ENCODE peak calls at places on chromosome 4, in nine cellular contexts. F is endothelial cell of umbilical vein, D is suprapubic skin, B is transverse colon, W is IMR-90, V is aorta, U is HepG2, N is right atrium auricular region, G is tibial nerve. K is an unnamed sample.

GRCh38 chr4:37431417-37431743 is 186.8 kb downstream of the NWD2 start:
- DNase-seq in V (no peak), U (peak; percentile 87), G (no peak), D (no peak), N (no peak), B (no peak), F (no peak), W (no peak), K (no peak)

GRCh38 chr4:31086771-31087330 is 366.7 kb downstream of the PCDH7 start:
- DNase-seq in D (no peak), F (peak; percentile 36), G (no peak), U (no peak), V (no peak), W (no peak), B (no peak), N (no peak), K (no peak)

GRCh38 chr4:173934933-173935620 is 348.4 kb downstream of the FBXO8 start:
- DNase-seq in G (no peak), F (no peak), U (no peak), V (no peak), W (no peak), D (no peak), B (no peak), N (no peak), K (no peak)

GRCh38 chr4:184329235-184330007 is 111.7 kb upstream of the ENPP6 start:
- DNase-seq in V (no peak), G (no peak), D (no peak), N (peak; percentile 54), F (no peak), U (no peak), W (no peak), B (peak; percentile 60), K (no peak)

GRCh38 chr4:30718889-30719252 is 1.3 kb upstream of the PCDH7 start:
- DNase-seq in B (no peak), G (no peak), W (peak; percentile 48), V (peak; percentile 53), U (no peak), D (no peak), F (peak; percentile 60), N (no peak), K (no peak)

GRCh38 chr4:11512861-11513260 is 84.2 kb upstream of the HS3ST1 start:
- DNase-seq in F (no peak), G (no peak), V (no peak), N (no peak), B (no peak), W (no peak), D (no peak), U (no peak), K (no peak)

GRCh38 chr4:14387647-14388046 is 614.6 kb upstream of the CPEB2 start:
- DNase-seq in W (no peak), D (no peak), F (no peak), B (no peak), G (no peak), U (no peak), V (no peak), N (no peak), K (no peak)

GRCh38 chr4:20829958-20830357 is 129.7 kb downstream of the PACRGL start:
- DNase-seq in B (no peak), G (no peak), V (no peak), N (no peak), U (no peak), W (peak; percentile 6), F (peak; percentile 54), D (no peak), K (no peak)

GRCh38 chr4:41882622-41883347 is 52.4 kb upstream of the TMEM33 start:
- DNase-seq in W (peak; percentile 23), B (no peak), F (peak; percentile 35), V (no peak), G (peak; percentile 21), N (no peak), U (no peak), D (no peak), K (no peak)

GRCh38 chr4:82362565-82362964 is 11.2 kb downstream of the HNRNPD start:
- DNase-seq in D (no peak), F (no peak), B (no peak), G (no peak), W (no peak), V (no peak), N (no peak), U (no peak), K (no peak)

GRCh38 chr4:3657917-3658913 is 108.0 kb upstream of the ADRA2C start:
- DNase-seq in W (peak; percentile 90), V (peak; percentile 84), F (no peak), U (no peak), N (no peak), D (no peak), G (no peak), B (no peak), K (no peak)

GRCh38 chr4:3709846-3710441 is 56.2 kb upstream of the ADRA2C start:
- DNase-seq in F (no peak), B (no peak), N (no peak), U (no peak), G (no peak), V (no peak), D (peak; percentile 42), W (no peak), K (no peak)

GRCh38 chr4:122500852-122501501 is 44.5 kb upstream of the IL2 start:
- DNase-seq in B (no peak), U (no peak), D (no peak), N (no peak), F (peak; percentile 75), V (no peak), W (no peak), G (no peak), K (no peak)

GRCh38 chr4:52833941-52834525 is 28.1 kb upstream of the RASL11B start:
- DNase-seq in D (no peak), B (no peak), W (peak; percentile 25), F (no peak), N (no peak), V (no peak), G (no peak), U (no peak), K (no peak)

GRCh38 chr4:176193898-176194297 is 1.5 kb downstream of the SPATA4 start:
- DNase-seq in W (peak; percentile 94), B (no peak), U (no peak), N (no peak), F (peak; percentile 43), D (no peak), V (no peak), G (no peak), K (no peak)

GRCh38 chr4:17623451-17624001 is 9.1 kb downstream of the MED28 start:
- DNase-seq in W (peak; percentile 68), F (no peak), G (no peak), V (no peak), B (no peak), N (no peak), U (no peak), D (no peak), K (no peak)
- H3K36me3 ChIP-seq in W (peaks cover 57% of the 10 kb centered on the region), F (peaks cover 51% of the 10 kb centered on the region), G (peaks cover 47% of the 10 kb centered on the region), V (peaks cover 11% of the 10 kb centered on the region), B (peaks cover 3% of the 10 kb centered on the region), N (peaks cover 85% of the 10 kb centered on the region), U (peaks cover 93% of the 10 kb centered on the region), D (peaks cover 94% of the 10 kb centered on the region), K (peaks cover 84% of the 10 kb centered on the region)

GRCh38 chr4:10096201-10096975 is 20.2 kb downstream of the WDR1 start:
- DNase-seq in N (peak; percentile 80), W (peak; percentile 94), U (no peak), D (no peak), G (peak; percentile 46), V (peak; percentile 94), B (peak; percentile 70), F (peak; percentile 71), K (no peak)

GRCh38 chr4:10096976-10097330 is 19.6 kb downstream of the WDR1 start:
- DNase-seq in U (no peak), V (no peak), G (no peak), W (no peak), D (no peak), F (no peak), B (no peak), N (no peak), K (no peak)

GRCh38 chr4:10098770-10099139 is 17.8 kb downstream of the WDR1 start:
- DNase-seq in F (no peak), V (no peak), U (no peak), B (no peak), D (no peak), G (no peak), N (no peak), W (peak; percentile 80), K (no peak)

GRCh38 chr4:10099521-10100325 is 16.9 kb downstream of the WDR1 start:
- DNase-seq in W (no peak), N (no peak), V (no peak), U (no peak), D (no peak), G (no peak), B (no peak), F (no peak), K (no peak)

DNA sequence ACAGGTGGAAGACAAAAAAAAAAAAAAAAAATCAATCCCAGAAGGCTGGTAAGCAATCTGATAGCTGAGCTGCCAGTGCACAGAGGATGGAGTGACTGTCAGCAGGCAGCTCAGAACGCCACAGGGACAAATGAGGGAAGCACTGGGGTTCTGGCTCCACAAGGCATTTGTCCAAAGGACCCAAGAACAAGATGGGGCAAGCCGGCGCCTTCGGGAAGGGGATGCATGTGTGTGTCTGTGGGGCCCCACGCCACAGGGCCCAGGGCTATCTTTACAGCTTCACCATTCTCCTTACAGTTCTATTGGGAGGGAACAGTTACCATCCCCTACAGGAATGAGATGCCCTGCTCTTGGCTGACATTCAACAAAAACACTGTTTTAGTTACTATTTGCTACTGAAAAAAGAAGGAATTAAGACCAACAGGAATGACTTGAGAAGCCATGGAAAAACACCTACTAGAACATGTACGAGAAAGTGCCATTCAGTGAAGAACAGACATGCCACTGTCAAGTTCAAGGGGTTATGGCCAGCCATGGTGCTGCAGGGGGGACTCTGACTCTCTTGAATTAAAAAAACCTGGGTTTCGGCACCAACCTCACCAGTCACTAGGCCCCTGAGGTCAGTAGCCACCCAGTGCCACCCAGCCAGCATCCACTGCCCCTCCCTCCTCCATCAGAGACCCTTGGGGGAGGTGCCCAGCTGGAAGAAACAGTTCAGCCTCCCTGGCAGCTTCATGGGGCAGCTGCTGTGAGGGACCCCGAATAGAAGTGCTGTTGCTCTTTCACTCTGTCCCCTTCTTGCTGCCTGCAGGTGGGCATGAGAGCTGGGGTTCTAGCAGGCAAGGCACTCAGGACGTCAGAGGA is 18.5 kb downstream of the WDR1 start:
- DNase-seq in W (no peak), G (no peak), D (no peak), U (no peak), N (no peak), F (no peak), B (no peak), V (no peak), K (no peak)
- H3K4me1 ChIP-seq in W (peaks cover 63% of the 10 kb centered on the region), G (peaks cover 3% of the 10 kb centered on the region), D (peaks cover 96% of the 10 kb centered on the region), U (no peaks in the 10 kb centered on the region), N (no peaks in the 10 kb centered on the region), F (peaks cover 72% of the 10 kb centered on the region), B (peaks cover 86% of the 10 kb centered on the region), V (peaks cover 3% of the 10 kb centered on the region), K (peaks cover 95% of the 10 kb centered on the region)

GRCh38 chr4:167956676-167957075 is 135.7 kb upstream of the ANXA10 start:
- DNase-seq in F (peak; percentile 28), B (no peak), U (no peak), D (no peak), V (no peak), W (peak; percentile 12), N (no peak), G (no peak), K (no peak)

GRCh38 chr4:167955006-167955405 is 137.3 kb upstream of the ANXA10 start:
- DNase-seq in N (no peak), U (no peak), B (no peak), W (no peak), G (no peak), F (no peak), V (no peak), D (no peak), K (no peak)
- H3K9me3 ChIP-seq in N (peaks cover 31% of the 10 kb centered on the region), U (peaks cover 92% of the 10 kb centered on the region), B (peaks cover 4% of the 10 kb centered on the region), W (no peaks in the 10 kb centered on the region), G (no peaks in the 10 kb centered on the region), F (no peaks in the 10 kb centered on the region), V (peaks cover 4% of the 10 kb centered on the region), D (peaks cover 9% of the 10 kb centered on the region), K (no peaks in the 10 kb centered on the region)

GRCh38 chr4:87126056-87126455 is 94.4 kb downstream of the KLHL8 start:
- DNase-seq in U (no peak), V (no peak), F (no peak), G (no peak), W (no peak), B (no peak), D (no peak), N (no peak), K (no peak)
- H3K36me3 ChIP-seq in U (peaks cover 74% of the 10 kb centered on the region), V (peaks cover 11% of the 10 kb centered on the region), F (peaks cover 28% of the 10 kb centered on the region), G (peaks cover 21% of the 10 kb centered on the region), W (peaks cover 18% of the 10 kb centered on the region), B (no peaks in the 10 kb centered on the region), D (peaks cover 64% of the 10 kb centered on the region), N (peaks cover 52% of the 10 kb centered on the region), K (peaks cover 56% of the 10 kb centered on the region)

K was measured in vagina.